ENCODE peak calls at places on chromosomes 2 and 18, in four cellular contexts. One of them, this sample, is unnamed.

GRCh38 chr18:34643982-34644381 is 66.1 kb upstream of the DTNA start:
- DNase-seq in fibroblast of lung: peak; percentile 70
- DNase-seq in HepG2: no peak
- DNase-seq in neural progenitor cell: no peak
- DNase-seq in this sample: no peak

GRCh38 chr2:159077869-159078268 is 109.4 kb downstream of the TANC1 start:
- DNase-seq in fibroblast of lung: no peak
- DNase-seq in HepG2: no peak
- DNase-seq in neural progenitor cell: no peak
- DNase-seq in this sample: no peak

GRCh38 chr2:226440119-226440917 is 359.3 kb downstream of the IRS1 start:
- DNase-seq in fibroblast of lung: peak; percentile 78
- DNase-seq in HepG2: peak; percentile 60
- DNase-seq in neural progenitor cell: no peak
- DNase-seq in this sample: peak; percentile 63

GRCh38 chr2:871175-871727 is 79.4 kb upstream of the SNTG2 start:
- DNase-seq in fibroblast of lung: no peak
- DNase-seq in HepG2: no peak
- DNase-seq in neural progenitor cell: no peak
- DNase-seq in this sample: no peak

GRCh38 chr2:152344561-152345195 is 9.7 kb downstream of the FMNL2 start:
- DNase-seq in fibroblast of lung: no peak
- DNase-seq in HepG2: peak; percentile 82
- DNase-seq in neural progenitor cell: no peak
- DNase-seq in this sample: no peak

GRCh38 chr18:58800582-58800981 is 64.1 kb upstream of the ZNF532 start:
- DNase-seq in fibroblast of lung: no peak
- DNase-seq in HepG2: no peak
- DNase-seq in neural progenitor cell: no peak
- DNase-seq in this sample: no peak

GRCh38 chr2:178386951-178387602 is 63.9 kb downstream of the PRKRA start:
- DNase-seq in fibroblast of lung: no peak
- DNase-seq in HepG2: no peak
- DNase-seq in neural progenitor cell: no peak
- DNase-seq in this sample: no peak

GRCh38 chr2:1459727-1460126 is 46.5 kb downstream of the TPO start:
- DNase-seq in fibroblast of lung: no peak
- DNase-seq in HepG2: no peak
- DNase-seq in neural progenitor cell: no peak
- DNase-seq in this sample: no peak

GRCh38 chr2:41853427-41854191 is 194.2 kb upstream of the PKDCC start:
- DNase-seq in fibroblast of lung: peak; percentile 74
- DNase-seq in HepG2: peak; percentile 71
- DNase-seq in neural progenitor cell: peak; percentile 86
- DNase-seq in this sample: peak; percentile 34

GRCh38 chr18:46134920-46135675 is 30.9 kb downstream of the HAUS1 start:
- DNase-seq in fibroblast of lung: no peak
- DNase-seq in HepG2: no peak
- DNase-seq in neural progenitor cell: peak; percentile 23
- DNase-seq in this sample: no peak

GRCh38 chr18:62954341-62954740 is 239.0 kb downstream of the PHLPP1 start:
- DNase-seq in fibroblast of lung: no peak
- DNase-seq in HepG2: peak; percentile 8
- DNase-seq in neural progenitor cell: no peak
- DNase-seq in this sample: peak; percentile 70

GRCh38 chr2:71174207-71174606 is 43.8 kb downstream of the MPHOSPH10 start:
- DNase-seq in fibroblast of lung: no peak
- DNase-seq in HepG2: no peak
- DNase-seq in neural progenitor cell: no peak
- DNase-seq in this sample: no peak

GRCh38 chr2:86807462-86808275 is 17.0 kb upstream of the CD8A start:
- DNase-seq in fibroblast of lung: peak; percentile 22
- DNase-seq in HepG2: peak; percentile 56
- DNase-seq in neural progenitor cell: peak; percentile 73
- DNase-seq in this sample: no peak

GRCh38 chr2:165573534-165574461 is 104.3 kb downstream of the CSRNP3 start:
- DNase-seq in fibroblast of lung: peak; percentile 19
- DNase-seq in HepG2: peak; percentile 78
- DNase-seq in neural progenitor cell: peak; percentile 92
- DNase-seq in this sample: peak; percentile 47

GRCh38 chr18:80246656-80247402 is 485 bp downstream of the PARD6G start:
- DNase-seq in fibroblast of lung: peak; percentile 12
- DNase-seq in HepG2: no peak
- DNase-seq in neural progenitor cell: peak; percentile 72
- DNase-seq in this sample: no peak

GRCh38 chr2:25757906-25758305 is 84.5 kb upstream of the DTNB start:
- DNase-seq in fibroblast of lung: no peak
- DNase-seq in HepG2: no peak
- DNase-seq in neural progenitor cell: no peak
- DNase-seq in this sample: no peak

GRCh38 chr18:2515908-2516625 is 55.2 kb downstream of the METTL4 start:
- DNase-seq in fibroblast of lung: peak; percentile 87
- DNase-seq in HepG2: peak; percentile 3
- DNase-seq in neural progenitor cell: no peak
- DNase-seq in this sample: peak; percentile 94

GRCh38 chr2:21069746-21070145 is 25.9 kb upstream of the APOB start:
- DNase-seq in fibroblast of lung: no peak
- DNase-seq in HepG2: no peak
- DNase-seq in neural progenitor cell: no peak
- DNase-seq in this sample: no peak

GRCh38 chr2:21067125-21067524 is 23.3 kb upstream of the APOB start:
- DNase-seq in fibroblast of lung: no peak
- DNase-seq in HepG2: peak; percentile 95
- DNase-seq in neural progenitor cell: no peak
- DNase-seq in this sample: no peak

GRCh38 chr2:21072477-21073242 is 28.8 kb upstream of the APOB start:
- DNase-seq in fibroblast of lung: no peak
- DNase-seq in HepG2: peak; percentile 44
- DNase-seq in neural progenitor cell: no peak
- DNase-seq in this sample: no peak

GRCh38 chr2:21067863-21068537 is 24.1 kb upstream of the APOB start:
- DNase-seq in fibroblast of lung: no peak
- DNase-seq in HepG2: peak; percentile 55
- DNase-seq in neural progenitor cell: peak; percentile 40
- DNase-seq in this sample: no peak

DNA sequence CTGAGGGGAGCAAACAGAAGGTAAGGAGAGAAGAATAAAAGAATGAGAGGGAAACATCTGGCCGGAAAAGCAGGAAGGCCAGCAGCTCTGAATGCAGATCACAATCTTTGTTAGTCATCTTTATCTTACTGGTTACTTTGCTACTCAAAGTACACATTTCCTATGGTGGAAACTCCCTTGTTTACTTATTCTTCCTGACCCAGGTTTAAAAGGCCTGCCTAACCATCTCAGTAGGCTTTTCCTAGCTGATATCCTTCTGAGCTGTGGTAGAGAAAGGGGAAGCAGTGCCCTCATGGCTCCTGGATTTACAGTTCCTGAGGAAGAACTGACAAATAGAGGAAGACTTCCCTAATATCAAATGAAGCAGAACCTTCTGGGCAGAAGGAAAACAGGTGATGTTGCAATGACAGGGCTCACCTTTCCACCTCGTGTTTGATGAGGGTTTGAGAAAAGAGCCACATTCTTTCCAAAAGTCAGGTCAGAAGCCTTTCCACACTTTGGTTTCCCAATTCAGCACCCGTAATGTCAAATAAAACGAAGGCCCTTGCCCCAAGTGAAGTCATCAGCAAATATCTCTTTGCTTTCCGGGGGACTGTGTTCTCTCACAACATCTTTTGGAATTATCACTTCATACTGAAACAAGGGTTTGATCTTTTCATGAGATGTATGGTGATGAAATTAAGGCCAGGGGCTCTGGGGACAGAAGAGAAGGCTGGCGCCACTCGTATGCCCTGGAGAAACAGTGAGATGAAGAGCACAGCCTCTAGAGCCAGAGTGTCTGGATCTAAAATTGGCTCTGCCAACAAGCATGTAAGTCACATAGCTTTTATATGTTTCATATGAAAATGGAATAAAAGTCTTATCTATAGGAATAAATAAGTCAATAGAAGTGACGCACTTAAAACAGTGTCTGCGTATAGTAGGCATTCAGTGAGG is 26.7 kb upstream of the APOB start:
- DNase-seq in fibroblast of lung: no peak
- DNase-seq in HepG2: peak; percentile 97
- DNase-seq in neural progenitor cell: no peak
- DNase-seq in this sample: no peak
- H4K20me1 ChIP-seq in fibroblast of lung: no peaks in the 10 kb centered on the region
- H4K20me1 ChIP-seq in HepG2: no peaks in the 10 kb centered on the region
- H4K20me1 ChIP-seq in neural progenitor cell: no peaks in the 10 kb centered on the region
- H4K20me1 ChIP-seq in this sample: no peaks in the 10 kb centered on the region

DNA sequence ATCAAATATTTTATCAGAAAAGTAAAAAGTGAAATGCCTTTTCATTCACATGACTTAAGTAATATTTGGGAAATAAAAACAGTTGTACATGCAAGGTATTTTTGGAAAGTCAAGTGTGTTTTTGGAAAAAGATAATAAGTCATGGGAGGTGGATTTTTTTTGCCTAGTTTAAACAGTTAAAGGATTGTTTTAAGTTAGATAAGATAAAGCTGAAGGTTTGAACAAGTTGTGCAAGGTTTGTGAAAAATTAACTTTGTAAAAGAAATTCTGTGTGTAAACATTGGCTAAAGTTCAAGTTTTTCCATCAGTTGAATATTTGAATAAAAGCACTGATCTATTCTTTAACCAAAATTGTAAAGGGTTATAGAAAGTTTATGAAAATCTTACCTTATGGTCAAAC is 207.9 kb upstream of the RGPD4 start:
- DNase-seq in fibroblast of lung: no peak
- DNase-seq in HepG2: no peak
- DNase-seq in neural progenitor cell: no peak
- DNase-seq in this sample: no peak
- H3K9me3 ChIP-seq in fibroblast of lung: no peaks in the 10 kb centered on the region
- H3K9me3 ChIP-seq in HepG2: peaks cover 89% of the 10 kb centered on the region
- H3K9me3 ChIP-seq in neural progenitor cell: peaks cover 27% of the 10 kb centered on the region
- H3K9me3 ChIP-seq in this sample: peaks cover 5% of the 10 kb centered on the region

DNA sequence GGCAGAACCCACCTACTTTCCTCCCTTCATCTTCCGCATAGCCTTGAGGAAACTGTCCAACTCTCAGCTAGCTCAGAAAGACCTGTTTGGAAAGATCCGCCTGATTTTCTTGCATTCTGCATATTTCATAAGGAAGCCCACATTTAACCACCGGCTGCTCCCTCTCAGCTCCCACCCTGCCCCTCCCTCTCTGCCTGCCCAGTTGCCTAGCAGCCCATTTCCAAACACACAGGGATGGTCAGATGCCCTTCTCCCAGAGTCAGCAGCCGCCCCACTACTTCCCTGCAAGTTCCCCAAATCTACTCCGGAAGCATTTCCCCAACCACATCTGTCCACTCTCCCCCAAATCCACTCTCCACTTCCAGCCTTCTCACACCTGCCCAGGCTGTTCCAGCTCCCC is 96.0 kb downstream of the TNS1 start:
- DNase-seq in fibroblast of lung: peak; percentile 44
- DNase-seq in HepG2: no peak
- DNase-seq in neural progenitor cell: no peak
- DNase-seq in this sample: no peak
- H4K20me1 ChIP-seq in fibroblast of lung: no peaks in the 10 kb centered on the region
- H4K20me1 ChIP-seq in HepG2: no peaks in the 10 kb centered on the region
- H4K20me1 ChIP-seq in neural progenitor cell: no peaks in the 10 kb centered on the region
- H4K20me1 ChIP-seq in this sample: peaks cover 89% of the 10 kb centered on the region

DNA sequence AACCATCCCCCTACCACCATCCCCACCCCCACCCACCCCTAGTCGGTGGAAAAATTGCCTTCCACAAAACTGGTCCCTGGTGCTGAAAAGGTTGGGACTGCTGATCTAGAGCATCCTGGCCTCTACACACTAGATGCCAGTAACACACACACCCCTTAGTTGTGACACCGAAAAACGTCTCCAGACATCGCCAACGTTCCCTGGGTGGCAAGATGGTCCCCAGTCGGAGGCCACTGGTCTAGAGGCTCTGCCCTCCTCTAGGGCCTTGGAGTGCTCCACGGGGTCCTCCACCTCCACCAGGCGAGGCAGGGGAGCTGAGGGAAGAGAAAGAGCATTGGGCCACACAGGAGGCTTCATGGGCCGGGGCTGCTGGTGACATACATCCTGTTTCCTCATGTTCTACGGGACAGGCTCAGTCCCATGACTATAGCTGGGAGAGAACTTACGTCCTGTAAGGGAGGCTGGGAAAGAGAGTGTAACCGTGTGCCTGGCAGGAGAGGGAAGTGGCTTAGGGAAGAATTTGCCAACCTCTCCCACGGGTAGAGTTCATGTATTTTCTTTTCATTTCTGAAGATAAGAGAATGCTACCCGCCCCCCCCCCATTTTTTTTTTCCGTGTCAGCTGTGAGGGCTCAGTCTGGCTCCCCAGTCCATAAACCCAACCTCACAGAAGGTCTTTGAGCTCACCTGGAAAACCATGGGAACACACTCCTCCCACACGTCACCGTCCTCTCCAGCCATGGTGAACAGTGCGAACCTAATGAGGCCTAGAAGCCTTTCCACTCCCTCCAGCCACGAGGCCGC is 132.7 kb upstream of the MYCN start:
- DNase-seq in fibroblast of lung: no peak
- DNase-seq in HepG2: no peak
- DNase-seq in neural progenitor cell: no peak
- DNase-seq in this sample: no peak
- H3K9me3 ChIP-seq in fibroblast of lung: no peaks in the 10 kb centered on the region
- H3K9me3 ChIP-seq in HepG2: no peaks in the 10 kb centered on the region
- H3K9me3 ChIP-seq in neural progenitor cell: no peaks in the 10 kb centered on the region
- H3K9me3 ChIP-seq in this sample: peaks cover 3% of the 10 kb centered on the region

GRCh38 chr2:206173147-206173546 is 13.5 kb downstream of the EEF1B2 start:
- DNase-seq in fibroblast of lung: no peak
- DNase-seq in HepG2: no peak
- DNase-seq in neural progenitor cell: no peak
- DNase-seq in this sample: no peak

GRCh38 chr2:206176128-206176527 is 16.4 kb downstream of the EEF1B2 start:
- DNase-seq in fibroblast of lung: no peak
- DNase-seq in HepG2: no peak
- DNase-seq in neural progenitor cell: no peak
- DNase-seq in this sample: peak; percentile 65

DNA sequence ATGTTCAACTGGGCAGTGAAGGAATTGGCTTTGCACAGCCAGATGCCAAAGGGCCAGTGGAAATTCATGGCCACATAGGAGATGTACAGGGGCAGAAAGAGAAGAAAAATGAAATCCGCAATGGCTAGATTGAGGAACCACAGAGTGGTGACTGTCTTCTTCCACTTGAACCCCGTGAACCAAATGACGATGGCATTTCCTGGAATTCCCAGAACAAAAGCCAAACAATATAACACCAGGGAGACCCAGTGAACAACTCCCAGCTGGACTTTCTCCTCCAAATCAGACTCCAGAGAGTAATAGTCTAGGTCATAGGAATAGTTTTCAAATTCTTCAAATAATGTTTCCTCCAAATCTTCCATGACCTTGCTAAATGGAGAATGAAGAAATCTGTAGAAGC is 17.2 kb downstream of the EEF1B2 start:
- DNase-seq in fibroblast of lung: no peak
- DNase-seq in HepG2: no peak
- DNase-seq in neural progenitor cell: no peak
- DNase-seq in this sample: no peak
- H4K20me1 ChIP-seq in fibroblast of lung: no peaks in the 10 kb centered on the region
- H4K20me1 ChIP-seq in HepG2: no peaks in the 10 kb centered on the region
- H4K20me1 ChIP-seq in neural progenitor cell: no peaks in the 10 kb centered on the region
- H4K20me1 ChIP-seq in this sample: no peaks in the 10 kb centered on the region